ENCODE peak calls at places on chromosomes 4 and X, in seven cellular contexts. K is GM12878, T is K562, Q is HepG2, H is endothelial cell of umbilical vein, F is SK-N-SH, Y is H1. L is an unnamed sample.

GRCh38 chr4:89298160-89298559 is 9.4 kb downstream of the GPRIN3 start:
- DNase-seq in K (no peak), T (no peak), Q (no peak), H (no peak), F (no peak), Y (no peak), L (no peak)

GRCh38 chr4:52037730-52038108 is 380 bp downstream of the SGCB start:
- DNase-seq in K (no peak), T (no peak), Q (no peak), H (peak), F (peak), Y (peak), L (no peak)

GRCh38 chr4:171473155-171473554 is 340.0 kb upstream of the GALNTL6 start:
- DNase-seq in K (no peak), T (no peak), Q (no peak), H (no peak), F (no peak), Y (no peak), L (no peak)

GRCh38 chrX:116499780-116500179 is 37.0 kb upstream of the CT83 start:
- DNase-seq in K (no peak), T (no peak), Q (no peak), H (no peak), F (no peak), Y (no peak), L (no peak)

GRCh38 chr4:174217273-174218126 is 66.0 kb downstream of the FBXO8 start:
- DNase-seq in K (no peak), T (no peak), Q (no peak), H (no peak), F (peak), Y (peak), L (no peak)

GRCh38 chr4:182492456-182492855 is 249.3 kb downstream of the TENM3 start:
- DNase-seq in K (no peak), T (no peak), Q (no peak), H (peak), F (no peak), Y (no peak), L (no peak)

GRCh38 chr4:140969296-140969695 is 164.0 kb downstream of the RNF150 start:
- DNase-seq in K (no peak), T (no peak), Q (no peak), H (no peak), F (no peak), Y (no peak), L (no peak)

GRCh38 chr4:10002278-10002677 is 19.0 kb downstream of the SLC2A9 start:
- DNase-seq in K (no peak), T (no peak), Q (peak), H (no peak), F (no peak), Y (no peak), L (no peak)

GRCh38 chr4:77921701-77922100 is 59.1 kb downstream of the MRPL1 start:
- DNase-seq in K (no peak), T (no peak), Q (peak), H (peak), F (no peak), Y (no peak), L (peak)

GRCh38 chr4:176579233-176579632 is 213.5 kb downstream of the VEGFC start:
- DNase-seq in K (no peak), T (no peak), Q (no peak), H (no peak), F (no peak), Y (no peak), L (no peak)

GRCh38 chrX:151754042-151754419 is 19.5 kb downstream of the CNGA2 start:
- DNase-seq in K (no peak), T (no peak), Q (no peak), H (no peak), F (no peak), Y (peak), L (peak)

GRCh38 chrX:103817502-103817901 is 14.6 kb downstream of the RAB9B start:
- DNase-seq in K (peak), T (peak), Q (peak), H (peak), F (peak), Y (no peak), L (peak)

GRCh38 chrX:130343411-130343810 is 3.7 kb downstream of the SLC25A14 start:
- DNase-seq in K (no peak), T (no peak), Q (no peak), H (no peak), F (no peak), Y (no peak), L (no peak)

GRCh38 chr4:91963489-91963888 is 340.3 kb upstream of the GRID2 start:
- DNase-seq in K (no peak), T (no peak), Q (no peak), H (no peak), F (no peak), Y (no peak), L (no peak)

DNA sequence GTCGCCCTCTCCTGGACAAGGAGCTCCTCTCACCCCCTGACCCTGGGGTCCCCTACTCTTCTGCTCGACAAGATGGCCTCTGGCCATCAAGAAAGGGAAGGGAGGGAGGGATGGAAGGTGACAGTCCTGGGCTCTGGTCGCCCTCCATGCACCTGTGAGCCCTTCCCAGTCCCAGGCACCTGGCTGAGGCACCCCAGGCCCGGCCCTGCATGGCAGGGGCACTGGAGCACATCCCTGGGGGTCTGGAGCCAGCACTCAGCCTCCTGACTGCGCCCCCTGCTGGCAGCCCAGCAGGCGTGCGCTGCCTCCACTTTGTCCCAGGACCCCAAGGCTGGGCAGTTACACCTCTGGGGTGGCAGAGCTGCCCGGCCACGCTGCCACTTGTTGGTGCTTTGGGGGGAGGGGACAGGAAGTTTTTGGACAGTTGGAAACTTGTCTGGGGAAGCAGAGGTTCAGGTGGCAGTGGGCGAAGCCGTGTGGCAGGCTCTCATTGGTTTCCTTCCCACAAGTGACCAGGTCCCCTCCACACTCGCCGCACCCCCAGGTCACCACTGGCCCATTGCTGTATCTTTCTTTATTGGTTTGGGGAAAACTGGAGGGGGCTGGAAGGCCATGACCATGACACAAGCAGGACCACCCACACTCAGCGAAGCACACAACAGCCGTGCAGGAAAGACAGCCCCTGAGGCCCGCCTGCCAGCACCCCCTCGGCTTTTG is 4.3 kb downstream of the PNCK start:
- DNase-seq in K (no peak), T (peak), Q (no peak), H (no peak), F (peak), Y (peak), L (no peak)
- TF ChIP-seq MAX in K (no peak), T (no peak), Q (no peak), H (no peak), F (no peak), Y (no peak), L (no peak)

DNA sequence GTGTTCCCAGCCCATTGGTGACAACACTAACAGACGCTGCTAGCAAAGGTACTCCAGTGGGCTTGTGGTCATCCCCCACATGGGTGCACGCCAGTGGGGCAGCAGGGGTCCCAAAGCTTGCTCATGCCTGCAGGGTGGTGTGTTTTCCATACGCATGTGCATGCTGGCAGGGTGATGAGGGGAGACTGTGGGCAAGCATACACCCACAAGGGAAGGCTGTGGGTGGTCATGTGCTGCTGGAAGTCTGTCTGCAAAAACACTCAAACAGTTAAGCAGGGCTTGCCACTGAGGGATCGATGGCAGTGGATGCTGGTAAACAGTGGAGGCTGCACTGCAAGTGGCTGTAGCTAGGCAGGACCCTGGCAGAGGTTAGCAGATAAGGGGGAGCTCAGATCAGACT is 79.9 kb downstream of the FAAH2 start:
- DNase-seq in K (no peak), T (no peak), Q (no peak), H (no peak), F (no peak), Y (no peak), L (no peak)
- TF ChIP-seq POLR2AphosphoS5 in K (no peak), T (no peak), Q (no peak), H (no peak), F (no peak), Y (no peak), L (no peak)

DNA sequence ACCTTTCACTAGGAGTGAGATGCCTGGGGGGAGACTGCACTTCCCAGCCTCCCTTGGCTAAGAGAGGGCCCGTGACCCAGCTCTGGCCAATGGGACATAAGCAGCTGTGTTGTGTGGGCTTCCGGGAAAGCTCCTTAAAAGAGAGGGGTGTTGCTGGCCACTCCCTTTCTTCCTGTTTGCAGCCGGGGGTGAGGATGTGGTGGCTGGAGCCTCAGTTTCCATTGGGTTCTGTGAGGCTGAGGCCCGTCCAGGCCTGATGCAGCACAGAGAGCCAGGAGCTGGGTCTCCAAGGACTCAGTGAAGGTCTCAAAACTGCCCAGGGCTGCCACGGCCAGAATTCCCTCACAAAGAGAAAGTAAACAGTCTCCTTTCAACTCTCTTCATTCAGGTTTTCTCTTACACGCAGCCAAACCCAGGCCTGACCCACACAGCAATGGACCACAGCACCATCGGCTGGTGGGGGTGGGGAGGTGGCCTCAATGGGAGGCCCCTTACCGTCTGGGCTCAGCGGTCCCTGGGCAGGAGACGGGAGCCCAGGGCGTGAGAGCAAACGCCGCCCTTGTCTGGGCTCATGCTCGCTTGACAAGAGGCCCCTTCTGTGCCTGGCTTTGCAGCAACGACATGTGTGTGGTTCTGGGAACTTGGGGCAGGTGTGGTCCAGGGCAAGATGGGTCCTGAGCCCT is 6.6 kb downstream of the NKX1-1 start:
- DNase-seq in K (no peak), T (peak), Q (no peak), H (no peak), F (peak), Y (no peak), L (no peak)
- TF ChIP-seq MAX in K (no peak), T (no peak), Q (no peak), H (no peak), F (no peak), Y (no peak), L (no peak)

DNA sequence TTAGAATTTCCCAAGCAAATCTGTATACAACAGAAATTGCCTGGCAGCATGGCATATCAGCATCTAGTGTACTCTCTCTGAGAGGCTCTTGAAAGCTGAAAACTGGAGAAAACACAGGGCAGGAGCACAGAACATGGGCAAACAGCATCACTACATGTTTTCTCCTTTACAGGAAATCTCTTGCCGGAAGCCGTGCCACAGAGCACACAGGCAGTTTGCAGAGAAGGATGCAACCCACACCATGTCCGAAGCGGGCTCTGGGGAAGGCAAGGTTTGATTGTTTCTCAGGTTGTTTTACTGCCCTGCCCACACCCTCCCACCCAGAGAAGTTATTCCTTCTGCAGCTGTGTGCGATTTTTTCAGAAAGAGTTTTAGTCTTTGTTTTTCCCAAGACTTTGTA is 41.1 kb upstream of the FAM9C start:
- DNase-seq in K (peak), T (no peak), Q (no peak), H (no peak), F (no peak), Y (no peak), L (no peak)
- TF ChIP-seq POLR2AphosphoS5 in K (peak), T (no peak), Q (no peak), H (no peak), F (no peak), Y (no peak), L (no peak)

GRCh38 chr4:4583606-4584005 is 41.8 kb upstream of the STX18 start:
- DNase-seq in K (no peak), T (no peak), Q (no peak), H (no peak), F (no peak), Y (no peak), L (no peak)
- TF ChIP-seq MAX in K (no peak), T (no peak), Q (no peak), H (no peak), F (no peak), Y (no peak), L (no peak)

L was measured in HCT116.